ENCODE peak calls at places on chromosomes 16 and 17, in nine cellular contexts. T is transverse colon, N is lung, E is HL-60, O is fibroblast of the aortic adventitia, P is dorsolateral prefrontal cortex, R is spleen, M is Calu3, W is thoracic aorta. H is an unnamed sample.

GRCh38 chr16:89491238-89491869 is 993 bp upstream of the ANKRD11 start:
- DNase-seq in W (no peak), T (no peak), M (no peak), E (peak; percentile 64), P (no peak), R (no peak), N (no peak), O (peak; percentile 34), H (no peak)

GRCh38 chr16:74563828-74564263 is 43.1 kb downstream of the GLG1 start:
- DNase-seq in W (peak; percentile 4), N (peak; percentile 35), O (peak; percentile 22), M (peak; percentile 62), E (peak; percentile 91), T (no peak), P (no peak), R (no peak), H (peak; percentile 27)

GRCh38 chr17:81097134-81097942 is 62.4 kb downstream of the BAIAP2 start:
- DNase-seq in E (no peak), W (peak; percentile 39), P (peak; percentile 66), O (peak; percentile 78), N (peak; percentile 71), M (peak; percentile 83), R (no peak), T (peak; percentile 68), H (peak; percentile 88)

GRCh38 chr16:61887903-61888302 is 148.3 kb downstream of the CDH8 start:
- DNase-seq in O (no peak), R (no peak), P (no peak), M (no peak), N (no peak), E (peak; percentile 87), T (no peak), W (no peak), H (no peak)

GRCh38 chr17:81550830-81551457 is 1.2 kb downstream of the FAAP100 start:
- DNase-seq in M (no peak), T (no peak), E (no peak), N (no peak), R (no peak), O (no peak), W (no peak), P (no peak), H (peak; percentile 51)

GRCh38 chr16:11232852-11233726 is 22.9 kb downstream of the SOCS1 start:
- DNase-seq in N (peak; percentile 53), O (no peak), R (peak; percentile 93), T (peak; percentile 73), P (peak; percentile 11), W (no peak), E (peak; percentile 72), M (no peak), H (peak; percentile 30)

GRCh38 chr17:81241648-81242420 is 2.7 kb downstream of the NDUFAF8 start:
- DNase-seq in R (peak; percentile 90), P (no peak), W (no peak), M (peak; percentile 72), O (peak; percentile 36), N (peak; percentile 50), E (peak; percentile 69), T (peak; percentile 51), H (peak; percentile 84)

GRCh38 chr16:86681440-86681838 is 103.1 kb downstream of the FOXL1 start:
- DNase-seq in P (no peak), M (no peak), R (no peak), O (peak; percentile 27), N (no peak), W (peak; percentile 50), T (no peak), E (no peak), H (no peak)

GRCh38 chr17:8022358-8023038 is 16.4 kb upstream of the ALOX15B start:
- DNase-seq in M (no peak), N (no peak), E (no peak), T (no peak), R (peak; percentile 6), P (no peak), W (no peak), O (no peak), H (no peak)

GRCh38 chr17:83057793-83058477 is 21.5 kb upstream of the METRNL start:
- DNase-seq in R (peak; percentile 71), N (no peak), O (no peak), E (no peak), W (peak; percentile 2), P (peak; percentile 55), T (no peak), M (no peak), H (peak; percentile 58)

DNA sequence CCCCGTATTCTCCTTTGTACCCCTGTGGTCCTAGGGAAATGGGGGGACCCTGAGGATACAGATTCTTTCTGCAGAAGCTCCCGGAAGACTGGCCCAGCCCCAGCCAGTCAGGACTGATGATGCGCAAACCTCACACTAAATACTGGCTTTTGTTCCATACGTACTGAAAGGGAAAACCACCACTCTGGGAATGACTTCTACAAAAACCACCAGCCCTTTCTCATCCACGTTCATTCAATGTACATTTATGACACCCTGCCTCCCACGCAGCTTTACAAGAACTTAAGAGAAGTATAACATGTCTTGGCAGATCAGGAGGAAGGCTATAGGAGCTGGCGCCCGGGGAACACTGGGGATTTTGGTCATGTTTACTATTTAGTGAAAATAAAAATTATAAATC is 70.6 kb downstream of the MARCHF10 start:
- DNase-seq in E (no peak), R (no peak), N (no peak), P (no peak), W (no peak), O (no peak), T (no peak), M (no peak), H (no peak)
- TF ChIP-seq CTCF in E (no peak), R (no peak), N (no peak), P (no peak), W (no peak), O (no peak), T (no peak), M (no peak), H (no peak)

GRCh38 chr17:1108810-1109605 is 70.8 kb downstream of the ABR start:
- DNase-seq in E (peak; percentile 26), N (no peak), O (peak; percentile 49), M (peak; percentile 30), T (peak; percentile 67), P (peak; percentile 62), W (no peak), R (peak; percentile 94), H (peak; percentile 68)
- TF ChIP-seq CTCF in E (no peak), N (no peak), O (no peak), M (no peak), T (no peak), P (no peak), W (no peak), R (no peak), H (no peak)

GRCh38 chr17:11300738-11301137 is 59.7 kb downstream of the SHISA6 start:
- DNase-seq in P (no peak), W (no peak), N (no peak), M (no peak), O (no peak), R (no peak), E (no peak), T (no peak), H (no peak)

GRCh38 chr17:11302395-11302932 is 61.5 kb downstream of the SHISA6 start:
- DNase-seq in E (no peak), O (no peak), N (no peak), T (no peak), R (no peak), M (no peak), W (no peak), P (no peak), H (no peak)

GRCh38 chr17:11305524-11305923 is 64.5 kb downstream of the SHISA6 start:
- DNase-seq in T (no peak), E (no peak), N (no peak), M (no peak), R (no peak), W (no peak), O (no peak), P (no peak), H (no peak)

GRCh38 chr17:11304568-11304967 is 63.6 kb downstream of the SHISA6 start:
- DNase-seq in M (no peak), W (no peak), E (no peak), O (no peak), T (no peak), N (no peak), R (no peak), P (no peak), H (no peak)

GRCh38 chr17:11303773-11304394 is 62.9 kb downstream of the SHISA6 start:
- DNase-seq in O (no peak), E (no peak), W (no peak), T (no peak), N (no peak), R (no peak), M (no peak), P (no peak), H (no peak)
- TF ChIP-seq CTCF in O (no peak), E (no peak), W (no peak), T (no peak), N (no peak), R (no peak), M (no peak), P (no peak), H (no peak)

GRCh38 chr16:30371248-30371816 is 1.0 kb upstream of the TBC1D10B start:
- DNase-seq in M (no peak), T (no peak), R (no peak), O (no peak), N (no peak), E (no peak), P (no peak), W (no peak), H (no peak)
- TF ChIP-seq CTCF in M (no peak), T (no peak), R (no peak), O (no peak), N (no peak), E (no peak), P (no peak), W (no peak), H (no peak)

GRCh38 chr16:28019218-28019617 is 44.3 kb downstream of the GSG1L start:
- DNase-seq in N (no peak), E (no peak), M (no peak), R (no peak), O (no peak), T (no peak), P (no peak), W (no peak), H (no peak)
- TF ChIP-seq CTCF in N (no peak), E (no peak), M (no peak), R (no peak), O (no peak), T (no peak), P (no peak), W (no peak), H (no peak)

GRCh38 chr16:85446846-85447656 is 166.1 kb upstream of the GSE1 start:
- DNase-seq in T (peak; percentile 67), P (no peak), N (no peak), O (no peak), W (no peak), E (peak; percentile 28), R (peak; percentile 85), M (no peak), H (peak; percentile 81)
- TF ChIP-seq CTCF in T (no peak), P (no peak), N (no peak), O (no peak), W (no peak), E (no peak), R (no peak), M (no peak), H (peak; percentile 24)

DNA sequence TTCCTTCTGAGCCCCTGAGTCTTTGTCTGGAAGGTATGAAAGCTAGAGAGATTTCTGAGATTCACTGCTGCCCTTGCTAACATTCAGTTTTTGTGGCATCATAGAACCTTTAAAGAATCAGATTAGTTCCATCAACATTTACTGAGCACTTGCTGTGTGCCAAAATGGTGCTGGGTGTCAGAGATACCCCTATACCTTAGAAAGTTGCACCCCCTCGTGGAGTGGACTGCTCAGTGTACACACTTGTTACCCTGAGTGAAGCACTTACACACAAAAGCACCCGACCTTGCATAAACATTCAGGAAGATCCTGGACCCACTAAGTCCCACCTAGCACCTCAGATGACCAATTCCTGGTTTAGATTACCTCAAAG is 229.9 kb upstream of the CCL2 start:
- DNase-seq in T (peak; percentile 23), R (no peak), N (no peak), P (no peak), E (no peak), W (no peak), O (no peak), M (no peak), H (no peak)
- TF ChIP-seq CTCF in T (no peak), R (no peak), N (no peak), P (no peak), E (no peak), W (no peak), O (no peak), M (no peak), H (no peak)

H was measured in psoas muscle.